ENCODE peak calls at places on chromosomes 5 and 9, in nine cellular contexts. M is AG20443, C is fibroblast of villous mesenchyme, U is mesendoderm, Y is PC-3, X is midbrain, N is colonic mucosa, D is activated T-cell treated with anti-CD3 and anti-CD28 coated beads for 1 hour, L is H54. I is an unnamed sample.

GRCh38 chr5:171649002-171649401 is 136.6 kb upstream of the SMIM23 start:
- DNase-seq in M (no peak), N (no peak), Y (no peak), C (no peak), U (peak), L (no peak), X (no peak), D (no peak), I (no peak)

GRCh38 chr9:126147620-126148522 is 178.8 kb upstream of the MVB12B start:
- DNase-seq in X (no peak), Y (no peak), D (no peak), C (no peak), L (no peak), M (peak), N (peak), U (no peak), I (no peak)

GRCh38 chr9:96177719-96178028 is 124.3 kb downstream of the HSD17B3 start:
- DNase-seq in Y (no peak), L (no peak), M (no peak), U (no peak), X (no peak), C (no peak), D (no peak), N (no peak), I (no peak)

GRCh38 chr5:99060306-99061261 is 131.8 kb upstream of the CHD1 start:
- DNase-seq in M (peak), C (peak), L (peak), U (peak), Y (peak), D (peak), N (peak), X (peak), I (peak)

GRCh38 chr5:31680528-31680927 is 41.6 kb downstream of the PDZD2 start:
- DNase-seq in D (no peak), X (peak), U (no peak), Y (no peak), M (no peak), C (no peak), N (no peak), L (no peak), I (no peak)

GRCh38 chr5:89441965-89442364 is 559.0 kb upstream of the MEF2C start:
- DNase-seq in X (no peak), U (no peak), Y (no peak), D (no peak), N (no peak), M (no peak), L (no peak), C (no peak), I (no peak)

GRCh38 chr5:56288880-56289601 is 55.9 kb upstream of the ANKRD55 start:
- DNase-seq in C (no peak), D (no peak), N (no peak), Y (no peak), L (no peak), X (no peak), U (no peak), M (no peak), I (no peak)

GRCh38 chr5:125232779-125233230 is 486.4 kb upstream of the ZNF608 start:
- DNase-seq in L (no peak), U (no peak), Y (no peak), D (no peak), M (peak), N (no peak), C (peak), X (no peak), I (no peak)

I was measured in ACHN.